ENCODE peak calls at places on chromosomes 4 and X, in seven cellular contexts. O, C, U, F, Z, H and R are unnamed samples.

GRCh38 chr4:55866290-55866907 is 13.0 kb downstream of the EXOC1 start:
- DNase-seq in H (peak), U (no peak), Z (peak), O (no peak), C (peak), F (peak), R (peak)

GRCh38 chr4:78864405-78865024 is 74.7 kb downstream of the PAQR3 start:
- DNase-seq in O (peak), Z (peak), H (peak), U (no peak), C (peak), F (peak), R (peak)

GRCh38 chrX:40300286-40300890 is 202.6 kb upstream of the BCOR start:
- DNase-seq in O (no peak), Z (no peak), C (no peak), U (no peak), F (no peak), H (no peak), R (no peak)

GRCh38 chr4:21885770-21886169 is 62.8 kb downstream of the KCNIP4 start:
- DNase-seq in U (no peak), C (no peak), Z (no peak), O (no peak), F (peak), H (peak), R (no peak)

GRCh38 chrX:150765237-150765636 is 72.0 kb downstream of the MTMR1 start:
- DNase-seq in O (no peak), F (no peak), U (no peak), H (no peak), C (no peak), Z (no peak), R (no peak)

GRCh38 chr4:89685277-89685676 is 151.7 kb downstream of the SNCA start:
- DNase-seq in H (no peak), Z (no peak), U (no peak), O (no peak), C (no peak), F (no peak), R (no peak)

GRCh38 chr4:26183017-26183416 is 137.8 kb upstream of the RBPJ start:
- DNase-seq in Z (no peak), H (peak), F (no peak), U (peak), O (no peak), C (no peak), R (no peak)

GRCh38 chrX:68945603-68946228 is 116.9 kb downstream of the EFNB1 start:
- DNase-seq in F (no peak), H (peak), Z (no peak), O (no peak), U (no peak), C (no peak), R (peak)

GRCh38 chr4:106583567-106583966 is 215.0 kb upstream of the GIMD1 start:
- DNase-seq in O (no peak), F (peak), Z (peak), C (peak), U (no peak), H (peak), R (peak)

GRCh38 chr4:24807611-24808010 is 12.2 kb downstream of the SOD3 start:
- DNase-seq in F (no peak), O (no peak), C (no peak), Z (no peak), U (no peak), H (no peak), R (no peak)

GRCh38 chrX:78182881-78183280 is 43.4 kb upstream of the TAF9B start:
- DNase-seq in F (no peak), O (no peak), U (no peak), H (no peak), Z (no peak), C (no peak), R (no peak)

GRCh38 chr4:139419388-139419914 is 34.5 kb upstream of the RAB33B start:
- DNase-seq in H (peak), F (peak), Z (peak), C (peak), U (no peak), O (no peak), R (peak)

GRCh38 chrX:153238361-153238760 is 59.3 kb downstream of the MAGEA1 start:
- DNase-seq in C (no peak), F (no peak), Z (no peak), O (no peak), H (no peak), U (no peak), R (no peak)

GRCh38 chr4:6680372-6681034 is 13.2 kb upstream of the S100P start:
- DNase-seq in O (no peak), U (no peak), C (no peak), F (no peak), Z (no peak), H (no peak), R (no peak)

GRCh38 chrX:16114640-16115039 is 8.7 kb upstream of the GRPR start:
- DNase-seq in O (no peak), F (peak), C (no peak), Z (peak), H (peak), U (peak), R (peak)

GRCh38 chr4:152581536-152582160 is 45.8 kb upstream of the FBXW7 start:
- DNase-seq in H (no peak), Z (no peak), U (no peak), F (no peak), C (no peak), O (no peak), R (no peak)

GRCh38 chr4:40327340-40327739 is 7.8 kb upstream of the CHRNA9 start:
- DNase-seq in F (no peak), C (no peak), Z (no peak), O (no peak), H (no peak), U (no peak), R (no peak)

GRCh38 chrX:154002215-154002719 is 17.4 kb downstream of the IRAK1 start:
- DNase-seq in Z (no peak), H (peak), F (peak), U (no peak), O (no peak), C (no peak), R (peak)

GRCh38 chr4:26140150-26140898 is 180.5 kb upstream of the RBPJ start:
- DNase-seq in F (peak), H (peak), U (peak), Z (no peak), C (no peak), O (no peak), R (peak)

GRCh38 chr4:2510351-2511259 is 25.8 kb upstream of the FAM193A start:
- DNase-seq in O (no peak), C (no peak), F (no peak), H (no peak), Z (no peak), U (no peak), R (no peak)

GRCh38 chrX:71927040-71927439 is 16.4 kb downstream of the NHSL2 start:
- DNase-seq in C (no peak), H (no peak), F (no peak), Z (no peak), O (no peak), U (no peak), R (no peak)

GRCh38 chr4:176443117-176443516 is 123.4 kb downstream of the SPCS3 start:
- DNase-seq in C (no peak), H (peak), O (no peak), F (peak), Z (peak), U (no peak), R (peak)

GRCh38 chr4:128566688-128567087 is 242.8 kb upstream of the JADE1 start:
- DNase-seq in C (no peak), H (no peak), O (no peak), F (no peak), Z (no peak), U (no peak), R (peak)

GRCh38 chr4:53374777-53375258 is 2.6 kb upstream of the FIP1L1 start:
- DNase-seq in O (no peak), C (no peak), F (no peak), H (no peak), Z (no peak), U (no peak), R (no peak)